ENCODE peak calls at places on chromosome 7, in nine cellular contexts. Y, L, H, Q, J, P, T, I and C are unnamed samples.

GRCh38 chr7:34168013-34168412 is 262.7 kb downstream of the BMPER start:
- DNase-seq in Q (no peak), H (no peak), I (no peak), Y (no peak), J (no peak), P (no peak), T (no peak), L (no peak), C (no peak)

GRCh38 chr7:81482600-81483186 is 287.2 kb downstream of the HGF start:
- DNase-seq in Q (peak; percentile 30), T (no peak), H (peak; percentile 50), L (no peak), Y (no peak), P (peak; percentile 24), I (peak; percentile 8), J (no peak), C (no peak)

GRCh38 chr7:24025765-24026164 is 258.2 kb upstream of the NPY start:
- DNase-seq in H (no peak), P (no peak), T (no peak), L (no peak), Q (no peak), J (no peak), I (no peak), Y (no peak), C (no peak)

GRCh38 chr7:155647302-155647701 is 2.8 kb downstream of the RBM33 start:
- DNase-seq in Y (no peak), I (no peak), L (no peak), P (no peak), T (no peak), J (no peak), Q (no peak), H (no peak), C (no peak)

GRCh38 chr7:90629306-90629918 is 33.3 kb downstream of the CDK14 start:
- DNase-seq in Q (peak; percentile 43), J (peak; percentile 45), I (peak; percentile 69), L (no peak), P (peak; percentile 68), T (no peak), H (peak; percentile 60), Y (no peak), C (peak; percentile 20)

GRCh38 chr7:134428942-134429341 is 30.0 kb downstream of the AKR1B1 start:
- DNase-seq in I (no peak), J (no peak), Y (no peak), Q (no peak), P (no peak), L (no peak), H (no peak), T (no peak), C (no peak)

GRCh38 chr7:143882611-143883078 is 19.3 kb downstream of the TCAF1 start:
- DNase-seq in P (peak; percentile 72), Y (peak; percentile 92), H (peak; percentile 40), L (peak; percentile 70), Q (peak; percentile 91), J (peak; percentile 87), I (no peak), T (no peak), C (no peak)

GRCh38 chr7:131173148-131173890 is 154.4 kb upstream of the MKLN1 start:
- DNase-seq in H (peak; percentile 92), T (no peak), Q (no peak), P (peak; percentile 88), I (no peak), L (no peak), J (no peak), Y (no peak), C (no peak)

GRCh38 chr7:42137431-42137830 is 99.6 kb downstream of the GLI3 start:
- DNase-seq in Q (no peak), H (no peak), L (no peak), Y (no peak), T (no peak), J (no peak), I (no peak), P (no peak), C (no peak)

GRCh38 chr7:1651897-1652296 is 18.2 kb upstream of the ELFN1 start:
- DNase-seq in Q (no peak), L (no peak), Y (no peak), I (no peak), P (no peak), T (no peak), J (no peak), H (no peak), C (no peak)

GRCh38 chr7:49823566-49823965 is 50.1 kb downstream of the VWC2 start:
- DNase-seq in I (no peak), T (no peak), H (no peak), P (no peak), L (no peak), Q (no peak), J (no peak), Y (no peak), C (no peak)

GRCh38 chr7:13827716-13828115 is 161.8 kb downstream of the ETV1 start:
- DNase-seq in I (no peak), J (no peak), Y (no peak), P (no peak), T (no peak), H (no peak), L (no peak), Q (no peak), C (no peak)

GRCh38 chr7:131867461-131867860 is 311.0 kb upstream of the PODXL start:
- DNase-seq in H (no peak), T (no peak), J (no peak), I (no peak), Y (no peak), Q (no peak), P (no peak), L (no peak), C (no peak)

GRCh38 chr7:81158189-81158588 is 239.3 kb upstream of the SEMA3C start:
- DNase-seq in T (no peak), I (no peak), L (no peak), J (no peak), H (no peak), Q (no peak), Y (no peak), P (no peak), C (no peak)

GRCh38 chr7:14748461-14748860 is 154.1 kb downstream of the DGKB start:
- DNase-seq in P (peak; percentile 85), H (peak; percentile 81), T (no peak), L (no peak), Y (no peak), Q (no peak), I (no peak), J (no peak), C (no peak)

GRCh38 chr7:44289341-44290249 is 35.8 kb downstream of the CAMK2B start:
- DNase-seq in J (no peak), Q (no peak), H (no peak), P (no peak), I (no peak), L (peak; percentile 19), T (no peak), Y (peak; percentile 71), C (no peak)

GRCh38 chr7:22094413-22095304 is 149.0 kb upstream of the CDCA7L start:
- DNase-seq in J (no peak), T (no peak), I (no peak), Q (no peak), Y (no peak), H (no peak), P (peak; percentile 38), L (no peak), C (peak; percentile 14)

GRCh38 chr7:128084896-128085608 is 53.8 kb upstream of the LRRC4 start:
- DNase-seq in P (peak; percentile 45), Y (peak; percentile 91), J (no peak), Q (no peak), L (no peak), H (no peak), T (no peak), I (no peak), C (no peak)

GRCh38 chr7:19107392-19108147 is 9.9 kb downstream of the TWIST1 start:
- DNase-seq in T (no peak), P (peak; percentile 86), L (peak; percentile 46), I (peak; percentile 25), Y (no peak), H (peak; percentile 84), J (peak; percentile 51), Q (no peak), C (no peak)

GRCh38 chr7:22801907-22802306 is 20.7 kb downstream of the TOMM7 start:
- DNase-seq in Y (no peak), P (no peak), L (no peak), J (peak; percentile 14), T (no peak), Q (no peak), H (no peak), I (no peak), C (no peak)

GRCh38 chr7:123096434-123096833 is 100.9 kb upstream of the TAS2R16 start:
- DNase-seq in J (no peak), Q (peak; percentile 2), I (no peak), T (no peak), Y (no peak), P (no peak), L (no peak), H (peak; percentile 10), C (peak; percentile 7)

GRCh38 chr7:135441791-135442190 is 68.1 kb downstream of the CNOT4 start:
- DNase-seq in J (peak; percentile 6), L (no peak), H (peak; percentile 75), T (no peak), Y (no peak), Q (no peak), I (no peak), P (peak; percentile 28), C (no peak)

GRCh38 chr7:122137291-122138077 is 6.6 kb downstream of the AASS start:
- DNase-seq in I (no peak), L (no peak), Q (no peak), H (peak; percentile 58), T (no peak), J (no peak), Y (no peak), P (peak; percentile 54), C (no peak)

GRCh38 chr7:1675036-1675671 is 5.1 kb downstream of the ELFN1 start:
- DNase-seq in L (no peak), J (no peak), T (no peak), Y (peak; percentile 57), H (no peak), P (no peak), I (no peak), Q (no peak), C (no peak)

GRCh38 chr7:51647486-51647885 is 330.9 kb upstream of the COBL start:
- DNase-seq in T (no peak), Q (no peak), J (no peak), H (no peak), Y (no peak), I (no peak), P (no peak), L (no peak), C (no peak)